ENCODE peak calls at places on chromosomes 3 and 15, in five cellular contexts. I, C, T, Y and A are unnamed samples.

GRCh38 chr3:196842567-196843434 is 24.9 kb upstream of the SENP5 start:
- DNase-seq in T (no peak), Y (no peak), I (no peak), C (no peak), A (no peak)

GRCh38 chr3:152272771-152273242 is 4.1 kb downstream of the MBNL1 start:
- DNase-seq in T (no peak), Y (no peak), C (peak; percentile 84), I (no peak), A (no peak)

GRCh38 chr3:49718419-49719213 is 868 bp downstream of the AMIGO3 start:
- DNase-seq in I (no peak), T (no peak), C (no peak), Y (no peak), A (no peak)

GRCh38 chr15:89912674-89913396 is at the start of gene ARPIN:
- DNase-seq in I (peak; percentile 56), C (peak; percentile 55), T (peak; percentile 77), Y (peak; percentile 65), A (peak; percentile 60)

GRCh38 chr3:47315069-47315647 is 32.4 kb downstream of the KLHL18 start:
- DNase-seq in T (no peak), Y (no peak), I (peak; percentile 64), C (peak; percentile 13), A (no peak)

GRCh38 chr15:51878446-51879386 is 49.3 kb downstream of the TMOD3 start:
- DNase-seq in T (no peak), Y (no peak), C (peak; percentile 89), I (no peak), A (no peak)

GRCh38 chr3:129002573-129003569 is 1.8 kb downstream of the EFCC1 start:
- DNase-seq in T (no peak), Y (no peak), I (no peak), C (no peak), A (no peak)

GRCh38 chr3:175357758-175358157 is 498.6 kb downstream of the NAALADL2 start:
- DNase-seq in I (no peak), T (no peak), Y (no peak), C (no peak), A (no peak)

GRCh38 chr3:178987745-178988144 is 83.9 kb downstream of the ZMAT3 start:
- DNase-seq in I (no peak), T (no peak), C (no peak), Y (no peak), A (no peak)

GRCh38 chr15:69535101-69535638 is 82.6 kb downstream of the RPLP1 start:
- DNase-seq in T (no peak), I (no peak), C (peak; percentile 32), Y (no peak), A (no peak)

GRCh38 chr3:177640319-177640997 is 443.2 kb upstream of the TBL1XR1 start:
- DNase-seq in C (peak; percentile 8), I (no peak), Y (no peak), T (no peak), A (no peak)

GRCh38 chr3:113251817-113252216 is 40.5 kb downstream of the BOC start:
- DNase-seq in T (no peak), Y (no peak), C (no peak), I (no peak), A (no peak)

GRCh38 chr3:141939759-141940158 is 63.3 kb downstream of the ATP1B3 start:
- DNase-seq in C (no peak), Y (no peak), T (no peak), I (no peak), A (no peak)

GRCh38 chr15:98952381-98952803 is 55.2 kb downstream of the PGPEP1L start:
- DNase-seq in C (peak; percentile 55), I (no peak), Y (peak; percentile 59), T (no peak), A (no peak)

GRCh38 chr3:183123891-183124290 is 24.6 kb upstream of the MCCC1 start:
- DNase-seq in I (no peak), Y (no peak), T (no peak), C (peak; percentile 36), A (no peak)

GRCh38 chr3:127259882-127260281 is 28.0 kb downstream of the PRR20G start:
- DNase-seq in I (no peak), T (no peak), Y (no peak), C (no peak), A (no peak)

GRCh38 chr3:127050733-127051132 is 67.8 kb downstream of the PLXNA1 start:
- DNase-seq in I (no peak), C (no peak), T (no peak), Y (no peak), A (no peak)

GRCh38 chr3:63960048-63960711 is 48.0 kb upstream of the SCAANT1 start:
- DNase-seq in T (peak; percentile 39), I (no peak), Y (peak; percentile 43), C (peak; percentile 84), A (peak; percentile 48)

GRCh38 chr3:98952404-98952803 is 50.9 kb upstream of the DCBLD2 start:
- DNase-seq in I (no peak), C (no peak), T (no peak), Y (no peak), A (no peak)

GRCh38 chr3:38782148-38782547 is 33.9 kb downstream of the SCN10A start:
- DNase-seq in T (no peak), C (no peak), I (no peak), Y (no peak), A (peak; percentile 16)
- TF ChIP-seq CTCF in T (no peak), C (peak; percentile 21), I (no peak), Y (no peak), A (no peak)

GRCh38 chr3:373193-373784 is 176.7 kb downstream of the CHL1 start:
- DNase-seq in Y (no peak), C (no peak), I (no peak), T (no peak), A (no peak)
- H3K27ac ChIP-seq in Y (no peak overlapping the region), C (no peak overlapping the region), I (no peak overlapping the region), T (no peak overlapping the region), A (no peak overlapping the region)

DNA sequence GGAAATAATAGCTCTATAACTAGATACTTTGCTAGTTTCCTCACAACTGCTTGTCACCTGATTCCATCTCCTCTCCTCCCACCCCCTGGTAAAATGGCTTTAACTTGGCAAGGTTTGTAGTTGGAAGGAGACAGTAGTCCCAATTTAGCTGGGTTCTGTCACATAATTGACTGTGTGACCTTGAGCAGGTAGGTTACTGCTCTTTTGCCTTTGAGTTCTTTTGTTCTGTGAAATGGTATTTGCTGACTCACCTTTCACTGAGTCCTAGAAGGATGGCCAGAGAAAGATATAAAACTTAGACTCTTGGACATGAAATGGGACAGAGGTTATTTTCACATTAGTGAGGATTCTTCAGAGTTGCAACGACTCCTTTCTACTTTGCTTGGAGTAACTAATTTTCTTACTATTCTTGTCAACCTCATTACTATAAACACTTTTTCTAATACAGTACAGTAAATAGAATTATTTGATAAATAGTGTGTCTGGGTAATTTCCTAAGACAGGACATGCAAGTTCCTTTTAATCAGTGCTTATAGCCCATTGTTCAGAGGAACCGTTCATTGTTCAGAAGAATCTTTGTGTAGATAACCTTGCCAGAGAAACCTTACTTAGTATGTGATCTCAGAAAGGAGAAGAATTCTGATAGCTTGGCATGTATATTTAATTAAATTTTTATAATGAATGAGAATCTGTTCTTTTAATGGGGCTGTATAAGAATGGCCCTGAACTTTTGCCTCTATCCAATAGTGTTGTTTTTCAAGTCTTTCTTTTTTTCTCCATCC is 14.3 kb downstream of the AKAP13 start:
- DNase-seq in Y (no peak), C (no peak), I (no peak), T (no peak), A (no peak)
- TF ChIP-seq CTCF in Y (no peak), C (no peak), I (no peak), T (no peak), A (no peak)

DNA sequence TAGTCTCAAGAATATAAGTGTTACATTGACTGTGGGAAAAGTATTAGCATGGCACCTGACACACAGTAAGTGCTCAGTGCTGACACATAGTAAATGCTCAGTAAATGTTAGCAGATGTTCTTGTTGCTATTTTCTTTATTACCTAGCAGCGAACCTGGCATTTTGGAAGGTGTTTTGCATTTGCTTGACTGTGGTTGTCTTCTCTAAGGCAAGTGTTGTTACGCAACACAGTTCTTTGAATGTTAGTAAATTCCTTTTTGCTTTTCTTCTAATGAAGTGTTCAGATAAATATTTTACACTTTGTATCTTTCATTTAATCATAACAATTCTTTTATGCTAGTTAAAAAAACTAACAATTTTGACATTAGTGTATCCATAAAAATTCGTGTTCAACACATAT is 5.2 kb downstream of the MITF start:
- DNase-seq in C (no peak), Y (no peak), T (no peak), I (no peak), A (no peak)
- H3K27ac ChIP-seq in C (no peak overlapping the region), Y (no peak overlapping the region), T (no peak overlapping the region), I (no peak overlapping the region), A (no peak overlapping the region)

DNA sequence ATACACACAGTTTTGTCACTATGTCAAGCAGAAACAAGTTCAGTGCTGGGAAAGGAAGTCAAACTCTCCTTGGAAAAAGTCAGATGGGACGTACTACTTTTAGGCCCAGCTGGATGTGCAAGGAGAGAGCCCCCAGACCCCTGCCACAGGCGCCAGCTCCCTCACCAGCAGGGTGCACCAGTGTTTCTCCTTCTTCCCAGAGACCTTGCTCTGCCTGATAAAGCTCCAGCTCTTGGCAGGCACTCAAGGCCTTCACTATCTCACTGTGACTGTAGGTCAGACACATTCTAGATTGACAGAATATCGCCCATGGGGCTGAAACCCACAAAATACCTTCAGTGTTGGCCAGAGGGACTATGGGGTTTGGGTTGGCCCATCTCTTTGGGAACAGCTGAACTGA is 54.8 kb upstream of the CHRNB4 start:
- DNase-seq in Y (peak; percentile 57), I (no peak), T (no peak), C (no peak), A (no peak)
- TF ChIP-seq CTCF in Y (peak; percentile 5), I (peak; percentile 24), T (no peak), C (no peak), A (no peak)

GRCh38 chr3:114660808-114661207 is 367.0 kb downstream of the TIGIT start:
- DNase-seq in I (no peak), T (no peak), C (no peak), Y (no peak), A (no peak)

GRCh38 chr3:114664006-114664405 is 370.2 kb downstream of the TIGIT start:
- DNase-seq in Y (no peak), I (no peak), T (no peak), C (no peak), A (no peak)

GRCh38 chr3:114659109-114660081 is 365.6 kb downstream of the TIGIT start:
- DNase-seq in C (peak; percentile 17), I (peak; percentile 28), Y (peak; percentile 47), T (no peak), A (no peak)

DNA sequence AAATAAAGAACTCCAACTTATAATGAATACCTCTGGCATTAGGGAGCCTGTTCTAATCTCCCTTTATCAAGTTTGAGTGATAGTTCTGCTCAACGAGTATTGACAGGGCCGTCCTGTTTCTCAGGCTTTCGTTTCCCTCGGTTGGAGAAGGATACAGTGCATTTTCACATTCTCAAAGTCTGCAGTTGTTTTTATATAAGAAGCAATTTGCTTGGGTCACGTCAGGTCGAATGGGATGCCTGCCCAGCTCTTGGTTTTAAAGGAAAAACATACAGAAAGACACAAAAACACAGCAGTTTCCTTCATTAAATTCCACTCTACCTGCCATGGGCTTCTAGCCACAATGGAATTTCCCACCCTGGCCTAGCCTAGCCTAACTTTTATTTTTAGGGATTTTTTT is 366.3 kb downstream of the TIGIT start:
- DNase-seq in T (no peak), I (peak; percentile 44), C (peak; percentile 79), Y (peak; percentile 27), A (no peak)
- H3K27ac ChIP-seq in T (no peak overlapping the region), I (peak overlapping the region; percentile 71), C (peak overlapping the region; percentile 26), Y (peak overlapping the region; percentile 54), A (no peak overlapping the region)